ENCODE peak calls at places on chromosomes 1 and 21, in ten cellular contexts. A is GM23338, L is Panc1, T is bronchial epithelial cell, J is fibroblast of lung, G is left lung, C is brain microvascular endothelial cell, V is spleen, O is astrocyte, Y is lung. U is an unnamed sample.

GRCh38 chr21:45887788-45888187 is 93.8 kb upstream of the COL6A1 start:
- DNase-seq in A (no peak), L (no peak), T (no peak), J (no peak), G (peak), C (no peak), V (peak), O (no peak), Y (no peak), U (no peak)

GRCh38 chr21:35265170-35265877 is 216.2 kb upstream of the RUNX1 start:
- DNase-seq in A (no peak), L (peak), T (peak), J (peak), G (no peak), C (peak), V (no peak), O (peak), Y (no peak), U (peak)

GRCh38 chr1:220375715-220376114 is 103.5 kb upstream of the RAB3GAP2 start:
- DNase-seq in A (no peak), L (no peak), T (no peak), J (no peak), G (no peak), C (no peak), V (no peak), O (no peak), Y (no peak), U (no peak)

GRCh38 chr1:182080955-182081582 is 19.6 kb upstream of the ZNF648 start:
- DNase-seq in A (peak), L (no peak), T (peak), J (peak), G (no peak), C (peak), V (no peak), O (peak), Y (no peak), U (peak)

GRCh38 chr1:219927956-219928790 is at the start of gene SLC30A10:
- DNase-seq in A (peak), L (no peak), T (no peak), J (peak), G (peak), C (no peak), V (no peak), O (peak), Y (no peak), U (no peak)

GRCh38 chr1:168767885-168768584 is 39.0 kb upstream of the DPT start:
- DNase-seq in A (no peak), L (no peak), T (peak), J (peak), G (no peak), C (peak), V (no peak), O (peak), Y (peak), U (peak)

GRCh38 chr1:94514095-94514727 is 27.3 kb downstream of the F3 start:
- DNase-seq in A (peak), L (peak), T (peak), J (no peak), G (no peak), C (peak), V (no peak), O (no peak), Y (no peak), U (no peak)

GRCh38 chr1:10122926-10123325 is 87.4 kb upstream of the KIF1B start:
- DNase-seq in A (no peak), L (no peak), T (no peak), J (peak), G (no peak), C (peak), V (no peak), O (peak), Y (no peak), U (peak)

GRCh38 chr1:10812387-10812915 is 16.0 kb upstream of the CASZ1 start:
- DNase-seq in A (no peak), L (no peak), T (no peak), J (no peak), G (no peak), C (no peak), V (no peak), O (no peak), Y (no peak), U (no peak)

GRCh38 chr1:243730499-243731150 is 119.4 kb downstream of the AKT3 start:
- DNase-seq in A (no peak), L (no peak), T (peak), J (no peak), G (peak), C (no peak), V (peak), O (no peak), Y (no peak), U (no peak)

GRCh38 chr1:156281281-156282142 is 1.1 kb downstream of the SMG5 start:
- DNase-seq in A (peak), L (no peak), T (peak), J (peak), G (no peak), C (peak), V (no peak), O (peak), Y (no peak), U (peak)

GRCh38 chr1:64654519-64655341 is 90.1 kb upstream of the RAVER2 start:
- DNase-seq in A (no peak), L (no peak), T (peak), J (peak), G (no peak), C (no peak), V (no peak), O (peak), Y (no peak), U (peak)

GRCh38 chr1:225573216-225573615 is 79.7 kb downstream of the ENAH start:
- DNase-seq in A (no peak), L (no peak), T (no peak), J (peak), G (no peak), C (no peak), V (no peak), O (peak), Y (no peak), U (no peak)

GRCh38 chr1:248696261-248696660 is 6.3 kb downstream of the OR14I1 start:
- DNase-seq in A (no peak), L (no peak), T (no peak), J (no peak), G (no peak), C (no peak), V (no peak), O (no peak), Y (no peak), U (peak)

GRCh38 chr1:203093754-203094410 is 8.1 kb upstream of the MYOG start:
- DNase-seq in A (no peak), L (no peak), T (peak), J (peak), G (no peak), C (no peak), V (no peak), O (peak), Y (no peak), U (no peak)

GRCh38 chr1:200279810-200280411 is 129.9 kb downstream of the ZNF281 start:
- DNase-seq in A (peak), L (no peak), T (peak), J (peak), G (no peak), C (peak), V (no peak), O (peak), Y (peak), U (peak)

GRCh38 chr1:4650486-4650885 is 3.9 kb upstream of the AJAP1 start:
- DNase-seq in A (no peak), L (no peak), T (peak), J (peak), G (no peak), C (peak), V (no peak), O (peak), Y (no peak), U (peak)

GRCh38 chr1:6624712-6625578 is at the start of gene THAP3:
- DNase-seq in A (peak), L (peak), T (peak), J (peak), G (peak), C (peak), V (peak), O (peak), Y (peak), U (peak)

GRCh38 chr1:27934818-27935549 is at the start of gene SMPDL3B:
- DNase-seq in A (peak), L (no peak), T (peak), J (peak), G (peak), C (no peak), V (peak), O (peak), Y (peak), U (no peak)

GRCh38 chr1:9321480-9321849 is 28.8 kb downstream of the SPSB1 start:
- DNase-seq in A (no peak), L (no peak), T (peak), J (peak), G (no peak), C (peak), V (no peak), O (peak), Y (no peak), U (peak)

GRCh38 chr1:153881764-153882163 is 41.0 kb downstream of the GATAD2B start:
- DNase-seq in A (no peak), L (no peak), T (no peak), J (peak), G (no peak), C (peak), V (no peak), O (peak), Y (no peak), U (peak)

GRCh38 chr1:117572546-117572945 is 33.3 kb upstream of the TENT5C start:
- DNase-seq in A (no peak), L (no peak), T (no peak), J (no peak), G (no peak), C (no peak), V (peak), O (no peak), Y (no peak), U (no peak)

GRCh38 chr1:178294654-178295053 is 200.8 kb downstream of the RASAL2 start:
- DNase-seq in A (no peak), L (no peak), T (peak), J (no peak), G (no peak), C (no peak), V (no peak), O (no peak), Y (no peak), U (peak)

GRCh38 chr1:228108055-228108690 is 926 bp downstream of the MRPL55 start:
- DNase-seq in A (no peak), L (no peak), T (no peak), J (no peak), G (no peak), C (no peak), V (peak), O (no peak), Y (no peak), U (no peak)

GRCh38 chr1:26700711-26701110 is 4.9 kb downstream of the ARID1A start:
- DNase-seq in A (no peak), L (no peak), T (peak), J (peak), G (no peak), C (no peak), V (no peak), O (peak), Y (no peak), U (peak)

GRCh38 chr1:26702680-26703038 is 6.8 kb downstream of the ARID1A start:
- DNase-seq in A (no peak), L (no peak), T (no peak), J (no peak), G (no peak), C (no peak), V (no peak), O (no peak), Y (no peak), U (no peak)

GRCh38 chr1:26703466-26703865 is 7.7 kb downstream of the ARID1A start:
- DNase-seq in A (no peak), L (no peak), T (no peak), J (no peak), G (no peak), C (no peak), V (no peak), O (no peak), Y (no peak), U (peak)

GRCh38 chr1:26701266-26701994 is 5.6 kb downstream of the ARID1A start:
- DNase-seq in A (no peak), L (no peak), T (peak), J (peak), G (no peak), C (peak), V (no peak), O (peak), Y (no peak), U (no peak)

GRCh38 chr1:26701995-26702679 is 6.3 kb downstream of the ARID1A start:
- DNase-seq in A (no peak), L (no peak), T (peak), J (no peak), G (no peak), C (no peak), V (no peak), O (no peak), Y (no peak), U (no peak)
- H3K4me3 ChIP-seq in A (peak), L (peak), T (peak), J (no peak), G (no peak), C (no peak), V (no peak), O (no peak), Y (no peak), U (no peak)

DNA sequence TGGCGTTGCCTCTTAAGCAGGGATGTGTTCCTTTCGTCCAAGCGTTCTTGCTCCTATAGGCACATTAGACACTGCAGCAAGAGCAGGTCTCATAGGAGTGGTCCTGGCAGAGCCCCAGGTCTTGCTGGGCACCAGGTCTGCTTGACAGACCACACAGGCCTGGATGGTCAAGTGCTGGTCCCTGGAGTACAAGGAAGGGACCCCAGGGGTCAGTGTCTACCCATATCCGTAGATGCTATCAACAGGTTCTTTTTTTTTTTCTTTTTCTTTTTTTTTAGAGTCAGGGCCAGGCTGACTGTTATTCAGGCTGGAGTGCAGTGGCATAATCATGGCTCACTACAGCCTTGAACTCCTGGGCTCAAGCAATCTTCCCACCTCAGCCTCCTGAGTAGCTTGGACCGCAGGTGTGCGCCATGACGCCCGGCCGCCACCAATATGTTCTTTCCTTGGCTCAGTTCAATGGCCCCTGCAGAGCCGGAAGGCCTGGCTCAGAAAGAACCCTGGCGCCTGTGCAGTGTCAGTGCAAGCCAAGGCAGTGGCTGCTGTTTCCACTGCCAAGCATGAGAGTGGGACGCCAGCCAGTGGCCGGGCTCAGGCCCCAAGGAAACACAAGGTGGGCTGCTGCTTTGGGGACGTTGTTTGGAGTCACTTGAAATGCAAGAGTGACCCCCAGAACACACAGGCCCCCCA is 10.0 kb upstream of the TNFRSF8 start:
- DNase-seq in A (peak), L (no peak), T (no peak), J (no peak), G (no peak), C (no peak), V (peak), O (no peak), Y (no peak), U (no peak)
- TF ChIP-seq CTCF in A (peak), L (no peak), T (no peak), J (no peak), G (no peak), C (no peak), V (no peak), O (no peak), Y (no peak), U (no peak)

GRCh38 chr1:157994081-157994581 is 686 bp downstream of the KIRREL1 start:
- DNase-seq in A (peak), L (no peak), T (no peak), J (no peak), G (no peak), C (no peak), V (no peak), O (no peak), Y (no peak), U (no peak)
- H3K4me3 ChIP-seq in A (peak), L (peak), T (peak), J (peak), G (peak), C (peak), V (peak), O (peak), Y (peak), U (peak)

DNA sequence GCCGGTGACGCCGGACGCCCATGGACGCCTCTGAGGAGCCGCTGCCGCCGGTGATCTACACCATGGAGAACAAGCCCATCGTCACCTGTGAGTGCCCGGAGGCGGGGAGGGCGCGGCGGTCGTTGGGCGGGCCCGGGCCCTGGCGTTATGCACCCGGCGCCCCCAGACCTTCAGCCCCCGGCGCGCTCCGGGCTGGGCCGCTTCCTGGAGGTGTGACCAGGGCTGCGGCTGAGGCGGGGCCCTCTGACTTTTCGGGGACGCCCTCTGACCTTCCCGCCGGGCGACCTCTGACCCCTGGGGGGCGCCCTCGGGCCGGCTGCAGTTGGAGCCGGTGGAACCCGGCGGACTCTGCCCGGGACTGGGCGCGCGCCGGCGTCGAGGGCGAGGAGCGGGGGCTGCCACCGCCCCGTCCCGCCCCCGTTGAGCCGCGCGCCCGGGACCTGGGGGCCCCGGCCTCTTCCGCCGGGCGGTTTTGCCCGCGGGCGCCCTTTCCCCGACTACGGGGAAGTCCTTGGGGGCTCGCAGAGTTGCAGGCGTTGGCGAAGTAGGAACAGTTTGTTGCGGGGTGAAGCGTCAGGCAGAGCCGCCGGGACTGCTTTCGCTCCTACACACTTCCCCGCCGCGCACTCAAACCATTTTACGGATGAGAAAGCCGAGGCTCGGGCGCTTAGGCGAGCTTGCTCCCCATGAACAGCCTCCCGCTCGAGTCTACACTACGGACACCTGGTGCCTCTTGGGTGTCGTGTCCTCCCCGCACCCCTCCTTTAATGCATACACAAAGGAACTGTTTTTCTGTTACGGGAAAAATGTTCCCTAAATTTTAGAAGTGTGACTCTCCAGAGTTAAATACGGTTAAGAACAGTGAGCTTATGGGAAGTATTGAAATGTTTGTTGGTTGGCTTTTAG is 618 bp downstream of the TRAPPC10 start:
- DNase-seq in A (peak), L (no peak), T (no peak), J (peak), G (peak), C (peak), V (peak), O (no peak), Y (peak), U (peak)
- TF ChIP-seq CTCF in A (peak), L (no peak), T (no peak), J (no peak), G (no peak), C (no peak), V (no peak), O (no peak), Y (no peak), U (no peak)

U was measured in AG10803.